ENCODE peak calls at places on chromosomes 11 and 22, in eight cellular contexts. M is right lobe of liver; N is OCI-LY7; C is adrenal gland; V is fibroblast of pulmonary artery; H is foreskin fibroblast; L is GM13976; F is CD4-positive, alpha-beta T cell. P is an unnamed sample.

GRCh38 chr11:114847599-114847998 is 169.3 kb downstream of the NXPE2 start:
- DNase-seq in M (no peak), N (no peak), C (no peak), V (no peak), H (no peak), L (no peak), F (no peak), P (no peak)

GRCh38 chr11:112627588-112628045 is 333.6 kb upstream of the NCAM1 start:
- DNase-seq in M (no peak), N (no peak), C (no peak), V (no peak), H (no peak), L (peak), F (no peak), P (peak)

GRCh38 chr11:64673279-64673678 is 49.7 kb downstream of the NRXN2 start:
- DNase-seq in M (no peak), N (no peak), C (no peak), V (no peak), H (no peak), L (no peak), F (no peak), P (no peak)

GRCh38 chr11:18001191-18001590 is 11.7 kb downstream of the SERGEF start:
- DNase-seq in M (no peak), N (no peak), C (no peak), V (no peak), H (peak), L (no peak), F (no peak), P (no peak)

GRCh38 chr22:41917375-41917905 is 2.6 kb upstream of the SHISA8 start:
- DNase-seq in M (no peak), N (no peak), C (no peak), V (no peak), H (no peak), L (no peak), F (no peak), P (no peak)

GRCh38 chr11:11510939-11511338 is 110.9 kb downstream of the GALNT18 start:
- DNase-seq in M (no peak), N (no peak), C (no peak), V (no peak), H (no peak), L (no peak), F (no peak), P (no peak)

GRCh38 chr11:119490253-119491006 is 67.5 kb upstream of the THY1 start:
- DNase-seq in M (no peak), N (no peak), C (no peak), V (no peak), H (no peak), L (no peak), F (no peak), P (no peak)

GRCh38 chr11:94868468-94868867 is 100.3 kb downstream of the AMOTL1 start:
- DNase-seq in M (no peak), N (no peak), C (no peak), V (no peak), H (no peak), L (no peak), F (no peak), P (no peak)

GRCh38 chr11:125174686-125175085 is 10.1 kb downstream of the PKNOX2 start:
- DNase-seq in M (no peak), N (no peak), C (no peak), V (no peak), H (no peak), L (no peak), F (no peak), P (no peak)

GRCh38 chr11:9155930-9156329 is 64.5 kb upstream of the SCUBE2 start:
- DNase-seq in M (no peak), N (no peak), C (no peak), V (no peak), H (no peak), L (no peak), F (no peak), P (no peak)
- TF ChIP-seq CTCF in M (no peak), N (no peak), C (no peak), V (no peak), H (no peak), L (no peak), F (no peak), P (no peak)

DNA sequence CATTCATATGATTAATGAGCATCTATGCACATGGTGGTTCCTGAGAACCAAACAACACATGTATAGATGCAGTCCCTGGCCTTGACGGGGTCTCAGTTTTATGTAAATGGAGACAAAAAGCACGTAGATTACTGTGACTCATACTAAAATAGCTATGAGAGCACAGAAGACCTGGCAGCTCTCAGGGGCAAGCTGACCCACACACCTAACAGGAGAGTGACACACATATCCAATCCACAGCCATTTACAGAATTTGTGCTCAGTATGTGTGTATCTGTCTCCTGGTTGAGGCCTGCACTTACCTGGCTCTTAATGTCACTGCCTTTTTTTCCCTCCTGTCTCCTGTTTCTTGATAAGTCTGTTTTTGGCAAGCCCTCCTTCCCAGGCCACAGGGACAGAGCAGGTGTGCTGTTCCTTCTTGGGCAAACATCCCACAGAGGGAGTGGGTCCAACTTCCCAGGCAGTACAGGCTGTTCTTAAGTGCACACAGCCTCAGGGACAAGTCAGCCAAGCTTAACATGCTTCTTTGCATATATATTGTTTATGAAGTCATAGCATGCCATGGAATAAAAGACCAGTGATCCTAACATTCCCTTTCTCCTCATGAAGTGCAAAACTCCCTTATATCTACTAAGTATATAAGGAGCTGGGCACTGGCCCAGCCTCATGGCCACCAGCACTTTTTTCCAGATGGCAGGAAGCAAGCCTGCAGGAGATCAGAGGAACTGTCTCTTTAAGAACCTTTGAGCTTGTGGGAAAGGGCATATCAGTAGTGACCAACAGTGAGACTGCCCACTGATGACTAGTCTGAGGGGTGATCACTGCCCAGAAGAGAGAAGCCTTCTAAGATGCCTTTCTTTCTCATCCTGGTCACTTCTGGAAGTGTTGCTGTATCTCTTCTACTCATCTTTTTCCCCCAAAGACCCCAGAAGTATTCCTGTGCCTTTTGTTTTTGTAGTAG is 124.7 kb upstream of the CCDC90B start:
- DNase-seq in M (no peak), N (no peak), C (no peak), V (no peak), H (no peak), L (no peak), F (no peak), P (no peak)
- TF ChIP-seq CTCF in M (no peak), N (no peak), C (no peak), V (no peak), H (no peak), L (no peak), F (no peak), P (no peak)

GRCh38 chr11:28529540-28530410 is 421.6 kb downstream of the METTL15 start:
- DNase-seq in M (no peak), N (peak), C (no peak), V (peak), H (peak), L (peak), F (no peak), P (peak)
- TF ChIP-seq CTCF in M (peak), N (peak), C (peak), V (peak), H (peak), L (no peak), F (no peak), P (no peak)

DNA sequence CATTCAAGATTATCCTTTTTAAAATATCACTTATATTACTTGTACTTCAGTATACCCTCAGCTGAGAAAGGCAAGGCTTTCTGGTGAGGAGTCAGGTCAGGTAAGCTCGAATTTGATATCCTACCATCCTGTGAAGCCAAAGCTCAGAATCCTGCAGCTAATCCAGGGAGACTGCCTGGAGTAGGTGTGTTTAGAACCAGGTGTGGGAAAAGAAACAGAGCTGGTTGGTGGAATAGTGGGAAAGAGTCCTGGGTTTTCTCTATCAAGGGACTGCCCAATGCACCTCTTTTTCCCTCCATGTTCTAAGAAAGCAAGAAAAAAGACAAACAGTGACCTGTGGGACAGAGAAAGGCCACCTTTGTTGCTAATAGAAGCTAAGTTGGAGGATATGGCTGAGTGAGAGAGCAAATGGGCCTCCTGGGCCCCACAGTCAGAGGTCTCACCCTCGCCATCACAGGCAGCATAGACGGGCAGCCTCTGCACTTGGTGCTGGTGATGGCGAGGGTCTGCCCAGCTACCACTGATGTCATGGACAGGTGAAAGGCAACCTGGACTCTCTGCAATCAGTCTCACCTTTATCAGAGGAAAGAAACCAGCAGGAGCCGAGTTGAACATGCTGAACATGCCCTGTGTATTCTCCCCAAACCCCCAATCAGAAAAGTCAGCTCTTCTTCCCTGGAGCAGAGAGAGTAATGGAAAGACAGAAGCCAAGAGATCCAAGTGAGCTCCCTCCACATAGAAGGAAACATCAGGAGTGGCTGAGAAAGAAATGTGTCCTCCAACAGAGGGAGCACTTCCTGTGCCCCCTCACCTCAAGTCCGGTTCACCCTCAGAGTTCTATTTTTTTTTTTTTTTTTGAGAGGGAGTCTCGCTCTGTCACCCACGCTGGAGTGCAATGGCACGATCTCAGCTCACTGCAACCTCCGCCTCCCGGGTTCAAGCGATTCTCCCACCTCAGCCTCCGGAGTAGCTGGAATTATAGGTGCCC is 491.3 kb downstream of the BUD13 start:
- DNase-seq in M (no peak), N (no peak), C (no peak), V (no peak), H (no peak), L (no peak), F (no peak), P (no peak)
- TF ChIP-seq CTCF in M (no peak), N (peak), C (no peak), V (no peak), H (no peak), L (no peak), F (no peak), P (no peak)

GRCh38 chr11:96044311-96044710 is 120.4 kb upstream of the MTMR2 start:
- DNase-seq in M (no peak), N (no peak), C (no peak), V (no peak), H (no peak), L (no peak), F (no peak), P (no peak)

GRCh38 chr11:96044747-96045146 is 120.8 kb upstream of the MTMR2 start:
- DNase-seq in M (no peak), N (no peak), C (no peak), V (no peak), H (no peak), L (no peak), F (no peak), P (no peak)

GRCh38 chr11:96049426-96049825 is 125.5 kb upstream of the MTMR2 start:
- DNase-seq in M (no peak), N (no peak), C (no peak), V (peak), H (peak), L (no peak), F (no peak), P (no peak)

GRCh38 chr11:96050435-96051182 is 126.7 kb upstream of the MTMR2 start:
- DNase-seq in M (no peak), N (no peak), C (no peak), V (peak), H (no peak), L (no peak), F (no peak), P (no peak)

GRCh38 chr11:96045622-96046456 is 121.9 kb upstream of the MTMR2 start:
- DNase-seq in M (no peak), N (no peak), C (no peak), V (peak), H (peak), L (no peak), F (no peak), P (no peak)
- TF ChIP-seq CTCF in M (no peak), N (no peak), C (peak), V (peak), H (peak), L (no peak), F (no peak), P (no peak)

P was measured in GM10248.